ENCODE peak calls at places on chromosomes 7 and 10, in nine cellular contexts. Y, I, M, R, W, H, G, J and E are unnamed samples.
A peak's percentile ranks its signal among the peaks of the same experiment; 100 is the strongest.

GRCh38 chr10:53646525-53646924 is 873.9 kb upstream of the MBL2 start:
- DNase-seq in R (no peak), G (no peak), H (peak; percentile 88), W (no peak), J (no peak), M (no peak), I (no peak), Y (no peak), E (no peak)

GRCh38 chr10:113303747-113304146 is 249.1 kb upstream of the HABP2 start:
- DNase-seq in W (no peak), G (peak; percentile 52), M (no peak), Y (no peak), I (no peak), J (peak; percentile 43), R (no peak), H (peak; percentile 26), E (peak; percentile 18)

GRCh38 chr7:87219545-87220025 is at the start of gene TMEM243:
- DNase-seq in M (peak; percentile 84), H (peak; percentile 63), J (peak; percentile 73), R (peak; percentile 65), I (peak; percentile 67), G (peak; percentile 79), Y (peak; percentile 84), W (no peak), E (peak; percentile 89)

GRCh38 chr7:12028508-12028907 is 182.6 kb upstream of the TMEM106B start:
- DNase-seq in I (peak; percentile 42), H (no peak), J (peak; percentile 11), Y (no peak), R (peak; percentile 84), W (no peak), M (no peak), G (peak; percentile 34), E (no peak)

GRCh38 chr7:127585044-127585953 is at the start of gene GCC1:
- DNase-seq in R (peak; percentile 71), J (peak; percentile 91), H (peak; percentile 88), G (peak; percentile 93), Y (peak; percentile 97), W (peak; percentile 44), M (peak; percentile 98), I (peak; percentile 87), E (peak; percentile 91)

GRCh38 chr10:70918851-70919530 is 30.6 kb upstream of the PCBD1 start:
- DNase-seq in J (no peak), I (no peak), M (no peak), W (no peak), Y (no peak), H (no peak), G (no peak), R (no peak), E (no peak)

GRCh38 chr7:360454-361100 is 70.6 kb downstream of the FOXL3 start:
- DNase-seq in M (peak; percentile 45), J (no peak), W (no peak), H (no peak), R (no peak), I (no peak), Y (peak; percentile 44), G (no peak), E (no peak)

GRCh38 chr10:637221-637620 is 52.2 kb downstream of the DIP2C start:
- DNase-seq in I (no peak), Y (no peak), J (no peak), W (no peak), H (no peak), R (no peak), G (no peak), M (no peak), E (no peak)

GRCh38 chr10:11379771-11380170 is 231.7 kb downstream of the USP6NL start:
- DNase-seq in I (no peak), Y (no peak), W (no peak), M (no peak), H (no peak), J (no peak), R (no peak), G (no peak), E (no peak)

GRCh38 chr10:15035385-15036301 is 8.1 kb upstream of the OLAH start:
- DNase-seq in R (peak; percentile 57), J (peak; percentile 29), G (peak; percentile 54), M (no peak), W (no peak), H (peak; percentile 88), I (peak; percentile 93), Y (no peak), E (no peak)

GRCh38 chr7:137898839-137899681 is 52.3 kb upstream of the DGKI start:
- DNase-seq in R (no peak), J (peak; percentile 79), M (peak; percentile 90), I (peak; percentile 74), Y (peak; percentile 77), W (no peak), G (peak; percentile 83), H (peak; percentile 70), E (peak; percentile 90)
- H3K4me3 ChIP-seq in R (no peak overlapping the region), J (no peak overlapping the region), M (no peak overlapping the region), I (no peak overlapping the region), Y (peak overlapping the region; percentile 28), W (no peak overlapping the region), G (no peak overlapping the region), H (no peak overlapping the region), E (peak overlapping the region; percentile 27)

DNA sequence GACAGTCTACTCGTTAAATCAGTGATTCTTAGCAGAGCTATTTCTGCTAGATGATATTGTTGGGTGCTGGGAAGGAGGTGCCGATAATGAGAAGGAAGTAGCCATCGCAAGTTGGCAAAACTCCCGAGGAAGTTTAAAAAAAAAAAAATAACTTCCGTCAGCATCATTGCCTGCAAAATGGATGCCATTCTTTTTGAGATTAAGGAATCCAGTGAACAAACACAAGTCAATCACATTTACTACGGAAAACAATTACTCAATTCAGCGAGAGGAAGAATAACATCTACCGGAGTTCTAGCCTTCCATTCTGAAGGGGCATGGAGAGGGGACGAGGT is 74.4 kb upstream of the SFMBT2 start:
- DNase-seq in W (no peak), R (no peak), I (no peak), M (no peak), Y (no peak), J (no peak), G (no peak), H (no peak), E (no peak)
- H3K4me3 ChIP-seq in W (no peak overlapping the region), R (no peak overlapping the region), I (no peak overlapping the region), M (no peak overlapping the region), Y (peak overlapping the region; percentile 16), J (no peak overlapping the region), G (no peak overlapping the region), H (no peak overlapping the region), E (no peak overlapping the region)

GRCh38 chr10:104642001-104642270 is 846 bp downstream of the SORCS3 start:
- DNase-seq in W (no peak), J (no peak), H (no peak), G (no peak), I (no peak), Y (no peak), M (no peak), R (no peak), E (no peak)

GRCh38 chr10:104641150-104642000 is at the start of gene SORCS3:
- DNase-seq in J (no peak), W (no peak), H (no peak), M (peak; percentile 57), G (no peak), I (peak; percentile 3), Y (no peak), R (no peak), E (no peak)

GRCh38 chr10:104640339-104641149 is 546 bp upstream of the SORCS3 start:
- DNase-seq in R (no peak), M (peak; percentile 54), J (no peak), H (no peak), W (no peak), Y (no peak), G (no peak), I (peak; percentile 14), E (no peak)

GRCh38 chr10:104643023-104643663 is 2.1 kb downstream of the SORCS3 start:
- DNase-seq in I (no peak), R (no peak), M (no peak), H (no peak), J (no peak), W (no peak), Y (no peak), G (no peak), E (no peak)

DNA sequence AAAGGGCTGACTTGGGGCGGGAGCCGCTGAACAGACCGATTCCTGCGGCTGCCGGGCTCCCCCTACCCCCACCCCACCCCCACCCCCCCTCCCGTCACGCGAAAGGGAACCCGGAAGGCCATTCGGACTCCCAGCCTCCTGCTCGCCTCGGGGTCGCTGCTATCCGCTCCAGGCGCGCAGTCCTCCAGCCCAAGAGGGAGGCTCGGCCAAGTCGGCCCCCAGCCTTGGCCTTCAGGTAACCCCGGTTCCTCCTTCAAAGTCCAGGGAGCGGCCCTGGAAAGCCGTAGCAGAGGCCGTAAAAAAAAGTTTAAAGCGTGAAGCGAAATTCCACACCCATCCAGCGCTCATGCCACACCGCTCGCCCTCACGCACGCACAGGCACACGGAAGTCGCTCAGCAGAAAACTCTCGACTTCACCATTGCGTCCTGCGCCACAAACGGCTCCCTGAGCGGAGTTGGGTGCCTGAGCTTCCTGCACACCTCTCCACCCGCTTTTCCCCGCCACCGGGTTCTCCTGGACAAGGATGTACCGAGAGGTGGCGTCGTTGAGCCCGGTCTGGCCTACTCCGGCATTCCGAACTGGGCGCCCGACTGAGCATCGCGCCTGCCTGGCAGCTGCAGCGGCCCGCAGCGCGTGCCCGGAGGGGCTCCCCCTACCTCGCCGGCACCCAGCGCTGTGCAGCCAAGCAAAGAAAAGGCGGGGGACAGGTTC is 1.4 kb downstream of the SORCS3 start:
- DNase-seq in J (no peak), Y (no peak), M (peak; percentile 71), W (no peak), I (peak; percentile 12), G (peak; percentile 9), R (peak; percentile 2), H (no peak), E (peak; percentile 69)
- H3K4me3 ChIP-seq in J (no peak overlapping the region), Y (no peak overlapping the region), M (no peak overlapping the region), W (peak overlapping the region; percentile 17), I (no peak overlapping the region), G (peak overlapping the region; percentile 91), R (peak overlapping the region; percentile 48), H (no peak overlapping the region), E (no peak overlapping the region)

DNA sequence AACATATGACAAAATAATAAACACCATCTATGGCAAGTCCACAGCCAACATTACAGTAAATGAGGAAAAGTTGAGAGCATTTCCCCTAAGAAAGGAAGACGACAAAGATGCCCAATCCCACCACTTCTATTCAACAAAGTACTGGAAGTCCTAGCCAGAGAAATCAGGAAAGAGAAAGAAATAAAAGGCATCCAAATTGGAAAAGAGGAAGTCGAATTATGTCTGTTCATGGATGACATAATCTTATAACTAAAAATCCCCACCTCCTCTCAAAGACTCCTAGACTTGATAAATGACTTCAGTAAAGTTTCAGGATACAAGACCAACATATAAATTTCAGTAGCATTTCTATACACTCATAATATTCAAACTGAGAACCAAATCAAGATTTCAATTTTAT is 288.5 kb upstream of the POT1 start:
- DNase-seq in H (no peak), I (no peak), R (no peak), G (no peak), W (no peak), J (no peak), M (no peak), Y (no peak), E (no peak)
- H3K4me3 ChIP-seq in H (no peak overlapping the region), I (no peak overlapping the region), R (no peak overlapping the region), G (no peak overlapping the region), W (no peak overlapping the region), J (no peak overlapping the region), M (no peak overlapping the region), Y (no peak overlapping the region), E (no peak overlapping the region)

DNA sequence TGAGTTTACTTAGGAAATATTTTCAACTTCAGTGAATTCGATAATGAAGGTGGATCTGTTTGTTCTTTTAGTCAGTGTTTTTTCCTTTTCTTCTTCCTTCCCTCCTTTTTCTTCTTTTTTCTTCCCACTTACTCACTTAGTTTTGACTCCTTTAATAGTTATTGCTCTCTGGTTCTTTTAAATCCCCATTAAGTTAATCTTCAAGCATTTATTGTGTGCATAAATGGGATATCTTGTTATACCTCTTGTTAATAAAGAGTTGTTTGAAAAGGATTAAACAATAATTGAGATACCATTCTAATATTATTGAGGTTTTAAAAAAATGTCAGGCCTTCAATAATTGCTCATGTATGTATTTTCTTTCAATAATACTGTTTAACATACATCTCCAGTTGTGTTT is 19.5 kb downstream of the STAM start:
- DNase-seq in J (no peak), M (no peak), I (no peak), R (no peak), H (no peak), Y (no peak), G (no peak), W (no peak), E (no peak)
- H3K4me3 ChIP-seq in J (no peak overlapping the region), M (no peak overlapping the region), I (no peak overlapping the region), R (no peak overlapping the region), H (no peak overlapping the region), Y (no peak overlapping the region), G (no peak overlapping the region), W (no peak overlapping the region), E (no peak overlapping the region)